ENCODE peak calls at places on chromosomes 3 and 15, in seven cellular contexts. K is uterus, H is PC-9, Q is cardiac muscle cell, L is tibial artery, G is IMR-90, J is heart left ventricle. O is an unnamed sample.
A peak's percentile ranks its signal among the peaks of the same experiment; 100 is the strongest.

GRCh38 chr15:41827880-41828746 is at the start of gene JMJD7:
- DNase-seq in G (peak; percentile 81), K (peak; percentile 93), H (peak; percentile 51), J (peak; percentile 97), Q (peak; percentile 96), L (peak; percentile 95), O (peak; percentile 96)

GRCh38 chr3:137116619-137117018 is 158.8 kb downstream of the IL20RB start:
- DNase-seq in J (no peak), K (no peak), Q (no peak), G (no peak), L (no peak), H (no peak), O (no peak)

GRCh38 chr3:186722457-186722856 is 5.3 kb downstream of the KNG1 start:
- DNase-seq in K (no peak), G (no peak), J (no peak), L (no peak), H (no peak), Q (no peak), O (no peak)

GRCh38 chr3:153245661-153246060 is 83.6 kb downstream of the RAP2B start:
- DNase-seq in Q (no peak), L (no peak), K (no peak), J (no peak), G (peak; percentile 39), H (no peak), O (no peak)

GRCh38 chr3:72174043-72174442 is 389.1 kb upstream of the PROK2 start:
- DNase-seq in L (no peak), G (no peak), H (no peak), K (peak; percentile 35), Q (no peak), J (no peak), O (no peak)

GRCh38 chr3:87793322-87793877 is 265.4 kb downstream of the CGGBP1 start:
- DNase-seq in L (no peak), Q (no peak), H (no peak), J (no peak), G (no peak), K (no peak), O (no peak)

GRCh38 chr3:10929978-10930620 is 62.4 kb upstream of the SLC6A1 start:
- DNase-seq in G (no peak), L (no peak), H (no peak), Q (no peak), K (no peak), J (no peak), O (no peak)

GRCh38 chr15:84666373-84666772 is 8.4 kb upstream of the NMB start:
- DNase-seq in H (no peak), K (no peak), G (no peak), Q (no peak), J (no peak), L (no peak), O (no peak)

GRCh38 chr3:126618021-126618420 is 36.9 kb downstream of the TXNRD3 start:
- DNase-seq in H (no peak), Q (no peak), G (peak; percentile 18), L (no peak), J (no peak), K (no peak), O (no peak)

GRCh38 chr3:171116802-171117395 is 90.4 kb upstream of the SLC2A2 start:
- DNase-seq in H (no peak), Q (no peak), K (no peak), J (no peak), L (no peak), G (no peak), O (no peak)

GRCh38 chr15:63052961-63053698 is 10.6 kb downstream of the TPM1 start:
- DNase-seq in K (peak; percentile 81), H (no peak), J (peak; percentile 70), L (peak; percentile 87), G (no peak), Q (peak; percentile 58), O (no peak)

GRCh38 chr3:116863842-116864626 is 154.5 kb downstream of the TUSC7 start:
- DNase-seq in H (no peak), K (no peak), J (no peak), G (peak; percentile 64), L (no peak), Q (peak; percentile 49), O (no peak)

GRCh38 chr3:3212781-3213416 is 33.4 kb upstream of the CRBN start:
- DNase-seq in L (no peak), J (no peak), Q (no peak), H (no peak), K (no peak), G (no peak), O (no peak)

GRCh38 chr15:34621675-34622074 is 38.2 kb upstream of the GOLGA8B start:
- DNase-seq in G (peak; percentile 58), J (no peak), Q (no peak), H (no peak), L (no peak), K (no peak), O (no peak)

GRCh38 chr3:33883538-33884203 is 85.2 kb downstream of the PDCD6IP start:
- DNase-seq in K (no peak), Q (peak; percentile 69), G (peak; percentile 49), J (no peak), H (no peak), L (no peak), O (no peak)

GRCh38 chr15:72047020-72047419 is 70.9 kb downstream of the MYO9A start:
- DNase-seq in K (no peak), J (no peak), Q (no peak), H (no peak), L (no peak), G (peak; percentile 67), O (no peak)

GRCh38 chr15:44550256-44550655 is 13.3 kb downstream of the EIF3J start:
- DNase-seq in L (no peak), K (no peak), Q (no peak), J (no peak), G (peak; percentile 55), H (peak; percentile 54), O (no peak)
- H3K36me3 ChIP-seq in L (peaks cover 32% of the 10 kb centered on the region), K (no peaks in the 10 kb centered on the region), Q (peaks cover 11% of the 10 kb centered on the region), J (peaks cover 2% of the 10 kb centered on the region), G (peaks cover 20% of the 10 kb centered on the region), H (peaks cover 12% of the 10 kb centered on the region), O (peaks cover 55% of the 10 kb centered on the region)

DNA sequence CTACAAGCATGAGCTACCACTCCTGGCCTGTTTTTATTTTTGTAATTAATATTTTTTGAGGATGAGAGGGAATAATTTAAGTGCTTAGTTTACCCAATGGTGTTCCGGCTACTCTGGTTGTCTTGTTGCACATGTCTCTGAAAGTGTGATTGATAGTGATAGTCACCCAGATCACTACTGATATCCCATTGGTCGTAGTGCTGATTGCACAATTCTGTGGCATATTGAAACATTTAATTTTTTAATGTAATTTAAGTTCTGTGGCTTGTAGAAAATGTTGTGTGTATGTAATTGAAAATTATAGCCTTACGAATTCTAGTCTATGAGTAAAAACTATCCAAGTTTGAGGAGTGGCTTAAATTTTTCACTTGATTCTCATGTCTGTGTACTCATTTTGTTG is 11.9 kb downstream of the ARIH2 start:
- DNase-seq in L (no peak), K (no peak), Q (no peak), J (no peak), G (no peak), H (no peak), O (no peak)
- H3K4me1 ChIP-seq in L (no peaks in the 10 kb centered on the region), K (no peaks in the 10 kb centered on the region), Q (peaks cover 8% of the 10 kb centered on the region), J (peaks cover 83% of the 10 kb centered on the region), G (peaks cover 6% of the 10 kb centered on the region), H (peaks cover 13% of the 10 kb centered on the region), O (peaks cover 59% of the 10 kb centered on the region)

GRCh38 chr15:43769584-43770228 is 7.1 kb downstream of the ELL3 start:
- DNase-seq in J (peak; percentile 52), H (no peak), G (peak; percentile 64), Q (peak; percentile 69), K (no peak), L (no peak), O (peak; percentile 55)
- H3K36me3 ChIP-seq in J (no peaks in the 10 kb centered on the region), H (peaks cover 35% of the 10 kb centered on the region), G (peaks cover 44% of the 10 kb centered on the region), Q (peaks cover 80% of the 10 kb centered on the region), K (no peaks in the 10 kb centered on the region), L (peaks cover 58% of the 10 kb centered on the region), O (peaks cover 93% of the 10 kb centered on the region)

GRCh38 chr15:37078000-37078399 is 22.3 kb downstream of the MEIS2 start:
- DNase-seq in K (no peak), G (no peak), Q (no peak), L (no peak), J (no peak), H (no peak), O (no peak)

GRCh38 chr15:37076543-37076942 is 23.8 kb downstream of the MEIS2 start:
- DNase-seq in G (peak; percentile 78), K (no peak), L (no peak), Q (no peak), J (no peak), H (no peak), O (no peak)

GRCh38 chr15:37079726-37080125 is 20.6 kb downstream of the MEIS2 start:
- DNase-seq in L (no peak), H (no peak), Q (no peak), K (no peak), G (peak; percentile 84), J (no peak), O (no peak)

GRCh38 chr15:37075777-37076176 is 24.6 kb downstream of the MEIS2 start:
- DNase-seq in Q (no peak), J (no peak), L (no peak), K (no peak), H (no peak), G (no peak), O (no peak)

GRCh38 chr15:37078566-37078965 is 21.8 kb downstream of the MEIS2 start:
- DNase-seq in Q (no peak), K (no peak), L (no peak), G (no peak), J (no peak), H (no peak), O (no peak)
- H3K4me1 ChIP-seq in Q (peaks cover 24% of the 10 kb centered on the region), K (peaks cover 28% of the 10 kb centered on the region), L (no peaks in the 10 kb centered on the region), G (peaks cover 8% of the 10 kb centered on the region), J (peaks cover 13% of the 10 kb centered on the region), H (no peaks in the 10 kb centered on the region), O (no peaks in the 10 kb centered on the region)

GRCh38 chr15:57079446-57079845 is 161.0 kb downstream of the TCF12 start:
- DNase-seq in Q (no peak), G (no peak), K (no peak), L (no peak), H (no peak), J (no peak), O (no peak)
- H3K36me3 ChIP-seq in Q (no peaks in the 10 kb centered on the region), G (no peaks in the 10 kb centered on the region), K (no peaks in the 10 kb centered on the region), L (no peaks in the 10 kb centered on the region), H (no peaks in the 10 kb centered on the region), J (no peaks in the 10 kb centered on the region), O (no peaks in the 10 kb centered on the region)

O was measured in lower lobe of right lung.